ENCODE peak calls at places on chromosomes 4 and X, in five cellular contexts. One of them, this sample, is unnamed.

GRCh38 chr4:75980576-75980975 is 10.2 kb downstream of the SDAD1 start:
- DNase-seq in GM23338: no peak
- DNase-seq in transverse colon: no peak
- DNase-seq in breast epithelium: no peak
- DNase-seq in MCF 10A: no peak
- DNase-seq in this sample: no peak

GRCh38 chr4:128776794-128777216 is 32.7 kb upstream of the JADE1 start:
- DNase-seq in MCF 10A: peak; percentile 79
- DNase-seq in GM23338: no peak
- DNase-seq in transverse colon: peak; percentile 50
- DNase-seq in breast epithelium: no peak
- DNase-seq in this sample: peak; percentile 36

GRCh38 chr4:35025152-35025834 is 1219.0 kb downstream of the ARAP2 start:
- DNase-seq in breast epithelium: no peak
- DNase-seq in transverse colon: no peak
- DNase-seq in MCF 10A: no peak
- DNase-seq in GM23338: no peak
- DNase-seq in this sample: no peak

GRCh38 chrX:150763810-150764209 is 70.6 kb downstream of the MTMR1 start:
- DNase-seq in transverse colon: no peak
- DNase-seq in breast epithelium: no peak
- DNase-seq in MCF 10A: no peak
- DNase-seq in GM23338: peak; percentile 31
- DNase-seq in this sample: no peak

GRCh38 chrX:2679534-2680485 is 11.3 kb upstream of the CD99 start:
- DNase-seq in transverse colon: no peak
- DNase-seq in breast epithelium: peak; percentile 60
- DNase-seq in GM23338: no peak
- DNase-seq in MCF 10A: peak; percentile 62
- DNase-seq in this sample: no peak

GRCh38 chr4:186554485-186554884 is 882 bp downstream of the MTNR1A start:
- DNase-seq in transverse colon: peak; percentile 82
- DNase-seq in GM23338: peak; percentile 76
- DNase-seq in breast epithelium: no peak
- DNase-seq in MCF 10A: peak; percentile 53
- DNase-seq in this sample: peak; percentile 42

GRCh38 chrX:104697264-104697663 is 131.3 kb downstream of the IL1RAPL2 start:
- DNase-seq in transverse colon: no peak
- DNase-seq in GM23338: no peak
- DNase-seq in breast epithelium: no peak
- DNase-seq in MCF 10A: no peak
- DNase-seq in this sample: no peak

GRCh38 chr4:11765849-11766453 is 337.3 kb upstream of the HS3ST1 start:
- DNase-seq in MCF 10A: peak; percentile 59
- DNase-seq in transverse colon: peak; percentile 14
- DNase-seq in breast epithelium: no peak
- DNase-seq in GM23338: peak; percentile 78
- DNase-seq in this sample: peak; percentile 32

GRCh38 chr4:103692615-103693014 is 27.2 kb downstream of the TACR3 start:
- DNase-seq in transverse colon: no peak
- DNase-seq in MCF 10A: no peak
- DNase-seq in breast epithelium: no peak
- DNase-seq in GM23338: no peak
- DNase-seq in this sample: no peak

GRCh38 chr4:128862608-128863313 is 53.3 kb downstream of the JADE1 start:
- DNase-seq in MCF 10A: no peak
- DNase-seq in breast epithelium: no peak
- DNase-seq in transverse colon: no peak
- DNase-seq in GM23338: no peak
- DNase-seq in this sample: no peak

GRCh38 chrX:47595701-47596655 is 13.7 kb downstream of the TIMP1 start:
- DNase-seq in transverse colon: no peak
- DNase-seq in breast epithelium: no peak
- DNase-seq in MCF 10A: peak; percentile 70
- DNase-seq in GM23338: no peak
- DNase-seq in this sample: no peak

GRCh38 chr4:88940506-88940905 is 116.5 kb downstream of the FAM13A start:
- DNase-seq in GM23338: no peak
- DNase-seq in breast epithelium: no peak
- DNase-seq in transverse colon: no peak
- DNase-seq in MCF 10A: no peak
- DNase-seq in this sample: no peak

GRCh38 chr4:88937081-88937480 is 119.9 kb downstream of the FAM13A start:
- DNase-seq in breast epithelium: no peak
- DNase-seq in transverse colon: no peak
- DNase-seq in MCF 10A: no peak
- DNase-seq in GM23338: no peak
- DNase-seq in this sample: no peak

GRCh38 chr4:88939697-88940096 is 117.3 kb downstream of the FAM13A start:
- DNase-seq in breast epithelium: no peak
- DNase-seq in GM23338: no peak
- DNase-seq in transverse colon: no peak
- DNase-seq in MCF 10A: no peak
- DNase-seq in this sample: no peak

GRCh38 chr4:88933414-88933813 is 123.6 kb downstream of the FAM13A start:
- DNase-seq in transverse colon: no peak
- DNase-seq in breast epithelium: no peak
- DNase-seq in GM23338: no peak
- DNase-seq in MCF 10A: no peak
- DNase-seq in this sample: no peak

DNA sequence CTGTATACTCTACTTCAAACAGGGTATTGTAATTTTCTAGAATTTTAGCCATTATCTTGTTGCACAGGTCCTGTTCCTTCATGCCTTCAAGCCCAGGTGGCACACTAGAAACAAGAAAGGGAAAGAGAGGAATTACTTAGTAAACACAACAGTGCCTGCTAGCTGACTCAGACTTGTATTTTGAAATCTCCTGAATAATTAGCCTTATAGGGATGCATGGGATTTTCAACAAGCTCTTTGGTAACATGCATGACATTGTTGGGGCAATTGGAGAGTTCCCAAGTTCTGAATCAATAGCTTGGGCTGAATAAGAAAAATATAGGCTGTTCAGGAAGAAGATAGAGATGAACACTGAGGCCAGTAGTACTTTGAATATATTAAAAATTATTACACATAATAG is 118.8 kb downstream of the FAM13A start:
- DNase-seq in MCF 10A: peak; percentile 94
- DNase-seq in transverse colon: no peak
- DNase-seq in breast epithelium: no peak
- DNase-seq in GM23338: peak; percentile 11
- DNase-seq in this sample: peak; percentile 6
- TF ChIP-seq CTCF in MCF 10A: no peak
- TF ChIP-seq CTCF in transverse colon: no peak
- TF ChIP-seq CTCF in breast epithelium: no peak
- TF ChIP-seq CTCF in GM23338: no peak
- TF ChIP-seq CTCF in this sample: no peak

DNA sequence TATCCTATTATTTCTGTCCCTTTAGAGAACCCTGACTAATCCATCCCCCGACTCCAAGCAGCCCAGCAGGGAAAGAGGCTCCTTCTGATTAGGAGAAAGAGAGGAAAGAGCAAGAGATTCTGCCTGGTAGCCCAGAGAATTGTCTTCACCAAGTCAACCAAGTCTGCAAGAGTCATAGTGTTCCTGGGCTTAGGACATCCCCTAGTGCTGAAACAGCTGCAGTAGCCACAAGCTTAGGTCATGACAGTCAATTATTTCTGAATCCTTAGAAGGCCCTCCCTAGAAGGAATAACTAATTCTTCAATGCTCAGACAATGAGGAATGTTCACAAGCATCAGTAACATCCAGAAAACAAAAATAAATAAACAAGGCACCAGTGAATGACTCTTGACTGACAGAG is 480.3 kb upstream of the GRIA3 start:
- DNase-seq in transverse colon: no peak
- DNase-seq in GM23338: peak; percentile 1
- DNase-seq in MCF 10A: no peak
- DNase-seq in breast epithelium: no peak
- DNase-seq in this sample: no peak
- TF ChIP-seq CTCF in transverse colon: no peak
- TF ChIP-seq CTCF in GM23338: peak; percentile 55
- TF ChIP-seq CTCF in MCF 10A: no peak
- TF ChIP-seq CTCF in breast epithelium: no peak
- TF ChIP-seq CTCF in this sample: no peak

GRCh38 chr4:100224701-100225100 is 34.4 kb upstream of the DDIT4L start:
- DNase-seq in transverse colon: no peak
- DNase-seq in breast epithelium: no peak
- DNase-seq in MCF 10A: no peak
- DNase-seq in GM23338: no peak
- DNase-seq in this sample: no peak

GRCh38 chr4:100224160-100224559 is 33.9 kb upstream of the DDIT4L start:
- DNase-seq in transverse colon: no peak
- DNase-seq in breast epithelium: no peak
- DNase-seq in MCF 10A: no peak
- DNase-seq in GM23338: no peak
- DNase-seq in this sample: no peak
- TF ChIP-seq CTCF in transverse colon: no peak
- TF ChIP-seq CTCF in breast epithelium: no peak
- TF ChIP-seq CTCF in MCF 10A: no peak
- TF ChIP-seq CTCF in GM23338: no peak
- TF ChIP-seq CTCF in this sample: no peak

GRCh38 chr4:78296261-78296660 is 239.1 kb downstream of the FRAS1 start:
- DNase-seq in transverse colon: no peak
- DNase-seq in GM23338: peak; percentile 43
- DNase-seq in MCF 10A: no peak
- DNase-seq in breast epithelium: no peak
- DNase-seq in this sample: no peak
- TF ChIP-seq CTCF in transverse colon: no peak
- TF ChIP-seq CTCF in GM23338: peak; percentile 58
- TF ChIP-seq CTCF in MCF 10A: no peak
- TF ChIP-seq CTCF in breast epithelium: no peak
- TF ChIP-seq CTCF in this sample: no peak

DNA sequence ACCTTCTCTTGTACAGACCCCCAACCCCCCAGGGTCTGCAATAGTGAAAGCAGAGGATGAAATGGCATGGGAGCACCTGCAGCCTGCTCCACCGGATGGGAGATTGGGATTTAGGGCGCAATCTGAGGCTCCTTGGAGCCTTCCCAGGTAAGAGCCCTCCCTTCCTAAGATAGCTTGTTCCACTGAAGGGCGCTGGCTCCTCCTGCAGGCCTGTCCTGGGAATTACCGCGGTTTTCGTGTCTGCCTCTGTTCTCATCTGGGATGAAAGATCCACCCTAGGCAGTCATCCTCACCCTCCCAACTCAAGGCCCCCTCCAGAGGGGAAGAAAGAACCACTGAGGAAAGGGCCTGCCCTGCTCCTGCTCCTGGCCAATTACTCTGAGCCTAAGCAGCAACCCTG is 547.6 kb downstream of the SMARCA1 start:
- DNase-seq in GM23338: peak; percentile 72
- DNase-seq in transverse colon: peak; percentile 39
- DNase-seq in MCF 10A: peak; percentile 52
- DNase-seq in breast epithelium: no peak
- DNase-seq in this sample: peak; percentile 38
- TF ChIP-seq CTCF in GM23338: peak; percentile 86
- TF ChIP-seq CTCF in transverse colon: peak; percentile 54
- TF ChIP-seq CTCF in MCF 10A: peak; percentile 77
- TF ChIP-seq CTCF in breast epithelium: peak; percentile 13
- TF ChIP-seq CTCF in this sample: peak; percentile 43

GRCh38 chr4:148041606-148042324 is 309.9 kb downstream of the ARHGAP10 start:
- DNase-seq in breast epithelium: no peak
- DNase-seq in MCF 10A: no peak
- DNase-seq in GM23338: no peak
- DNase-seq in transverse colon: no peak
- DNase-seq in this sample: no peak
- TF ChIP-seq CTCF in breast epithelium: no peak
- TF ChIP-seq CTCF in MCF 10A: no peak
- TF ChIP-seq CTCF in GM23338: no peak
- TF ChIP-seq CTCF in transverse colon: no peak
- TF ChIP-seq CTCF in this sample: no peak

GRCh38 chrX:10101269-10101668 is 55.5 kb upstream of the CLCN4 start:
- DNase-seq in breast epithelium: no peak
- DNase-seq in transverse colon: no peak
- DNase-seq in GM23338: no peak
- DNase-seq in MCF 10A: no peak
- DNase-seq in this sample: no peak
- TF ChIP-seq CTCF in breast epithelium: no peak
- TF ChIP-seq CTCF in transverse colon: no peak
- TF ChIP-seq CTCF in GM23338: no peak
- TF ChIP-seq CTCF in MCF 10A: no peak
- TF ChIP-seq CTCF in this sample: no peak

DNA sequence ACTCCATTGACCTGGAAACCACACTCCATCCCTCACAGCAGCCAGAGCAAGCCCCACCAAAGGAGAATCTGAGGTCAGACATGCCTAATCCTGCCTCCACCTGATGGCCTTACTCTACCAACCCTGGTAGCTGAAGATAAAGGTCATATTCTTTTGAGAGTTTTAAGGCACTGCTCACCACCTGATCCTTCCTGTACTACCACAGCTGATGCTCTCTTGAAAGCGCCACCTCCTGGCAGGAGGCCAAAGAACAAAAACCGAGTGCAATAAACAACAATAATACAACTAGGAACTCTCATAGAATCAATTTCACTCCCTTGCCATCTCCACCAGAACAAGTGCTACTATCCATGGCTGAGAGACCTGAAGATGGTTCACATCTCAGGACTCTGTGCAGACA is 301.6 kb downstream of the NAF1 start:
- DNase-seq in MCF 10A: no peak
- DNase-seq in breast epithelium: no peak
- DNase-seq in GM23338: peak; percentile 25
- DNase-seq in transverse colon: no peak
- DNase-seq in this sample: no peak
- TF ChIP-seq CTCF in MCF 10A: no peak
- TF ChIP-seq CTCF in breast epithelium: no peak
- TF ChIP-seq CTCF in GM23338: peak; percentile 61
- TF ChIP-seq CTCF in transverse colon: no peak
- TF ChIP-seq CTCF in this sample: no peak

DNA sequence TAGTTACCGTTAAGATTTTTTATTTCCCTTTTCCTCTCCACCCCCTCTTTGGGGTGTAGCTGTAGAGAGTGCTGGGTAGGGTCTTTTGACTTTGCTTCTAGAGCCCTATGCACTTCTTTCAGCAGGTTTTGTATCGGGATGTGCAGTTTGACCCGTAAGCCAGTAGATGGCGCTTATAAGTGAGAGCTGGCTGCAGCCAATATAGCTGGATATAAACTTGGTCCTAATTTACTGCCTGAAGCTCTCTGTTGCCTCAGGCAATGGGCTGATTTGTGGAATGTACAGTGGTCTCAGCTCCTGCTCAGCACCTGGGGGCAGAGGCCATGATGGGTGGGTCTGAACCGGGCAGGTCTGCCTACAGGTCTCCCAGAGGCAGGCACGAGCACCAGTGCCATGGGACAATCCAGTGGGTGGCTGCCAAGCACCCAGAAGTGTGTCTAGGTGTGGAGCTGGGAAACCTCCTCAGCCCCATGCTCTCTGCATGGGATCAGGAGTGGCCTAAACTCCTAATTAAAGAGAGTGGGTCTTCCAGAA is 146.5 kb downstream of the SPANXN1 start:
- DNase-seq in breast epithelium: no peak
- DNase-seq in GM23338: peak; percentile 11
- DNase-seq in transverse colon: no peak
- DNase-seq in MCF 10A: peak; percentile 13
- DNase-seq in this sample: no peak
- TF ChIP-seq CTCF in breast epithelium: no peak
- TF ChIP-seq CTCF in GM23338: peak; percentile 38
- TF ChIP-seq CTCF in transverse colon: no peak
- TF ChIP-seq CTCF in MCF 10A: peak; percentile 21
- TF ChIP-seq CTCF in this sample: no peak

This sample was measured in Calu3.